ENCODE peak calls at places on chromosomes 4 and X, in five cellular contexts. Q is upper lobe of right lung, D is transverse colon, T is HCT116, M is stromal cell of bone marrow. B is an unnamed sample.

GRCh38 chrX:101550362-101550761 is at the start of gene ARMCX1:
- DNase-seq in Q (peak; percentile 79), D (peak; percentile 57), T (no peak), M (peak; percentile 65), B (no peak)

GRCh38 chrX:118423558-118423957 is 72.1 kb upstream of the DOCK11 start:
- DNase-seq in Q (no peak), D (no peak), T (no peak), M (no peak), B (no peak)

GRCh38 chr4:48153791-48154550 is 19.9 kb upstream of the TXK start:
- DNase-seq in Q (no peak), D (no peak), T (no peak), M (no peak), B (no peak)

GRCh38 chr4:3484057-3484973 is 21.2 kb downstream of the DOK7 start:
- DNase-seq in Q (no peak), D (peak; percentile 44), T (peak; percentile 7), M (no peak), B (no peak)

GRCh38 chr4:54840992-54841768 is 183.4 kb downstream of the KIT start:
- DNase-seq in Q (no peak), D (peak; percentile 9), T (no peak), M (peak; percentile 12), B (no peak)

GRCh38 chr4:56626963-56627362 is 54.1 kb downstream of the HOPX start:
- DNase-seq in Q (no peak), D (no peak), T (no peak), M (no peak), B (no peak)

GRCh38 chrX:27222661-27223060 is 240.5 kb downstream of the PPP4R3C start:
- DNase-seq in Q (no peak), D (no peak), T (no peak), M (no peak), B (no peak)

GRCh38 chr4:55617587-55618197 is 18.4 kb downstream of the NMU start:
- DNase-seq in Q (no peak), D (no peak), T (no peak), M (no peak), B (no peak)

GRCh38 chr4:183384516-183384915 is 59.9 kb upstream of the CDKN2AIP start:
- DNase-seq in Q (no peak), D (no peak), T (no peak), M (no peak), B (no peak)

GRCh38 chrX:19544693-19545305 is 29.5 kb upstream of the MAP3K15 start:
- DNase-seq in Q (no peak), D (peak; percentile 43), T (peak; percentile 16), M (peak; percentile 31), B (peak; percentile 45)

GRCh38 chr4:113316879-113317278 is 267.4 kb downstream of the ANK2 start:
- DNase-seq in Q (no peak), D (no peak), T (no peak), M (no peak), B (no peak)

B was measured in HuH-7.